ENCODE peak calls at places on chromosomes 13 and 19, in nine cellular contexts. One of them, this sample, is unnamed.

GRCh38 chr19:48708471-48708870 is 11.1 kb downstream of the MAMSTR start:
- DNase-seq in breast epithelium: no peak
- DNase-seq in fibroblast of pulmonary artery: no peak
- DNase-seq in AG04449: no peak
- DNase-seq in pancreas: no peak
- DNase-seq in AG09309: no peak
- DNase-seq in tibial artery: no peak
- DNase-seq in fibroblast of villous mesenchyme: no peak
- DNase-seq in cardiac muscle cell: no peak
- DNase-seq in this sample: no peak

GRCh38 chr13:40351537-40352384 is 314.7 kb downstream of the FOXO1 start:
- DNase-seq in breast epithelium: no peak
- DNase-seq in tibial artery: no peak
- DNase-seq in pancreas: no peak
- DNase-seq in fibroblast of villous mesenchyme: no peak
- DNase-seq in cardiac muscle cell: no peak
- DNase-seq in AG04449: no peak
- DNase-seq in fibroblast of pulmonary artery: no peak
- DNase-seq in AG09309: no peak
- DNase-seq in this sample: no peak

GRCh38 chr19:58021541-58022282 is 12.1 kb upstream of the ZSCAN1 start:
- DNase-seq in breast epithelium: peak
- DNase-seq in cardiac muscle cell: peak
- DNase-seq in fibroblast of villous mesenchyme: peak
- DNase-seq in AG04449: no peak
- DNase-seq in tibial artery: peak
- DNase-seq in pancreas: no peak
- DNase-seq in fibroblast of pulmonary artery: peak
- DNase-seq in AG09309: peak
- DNase-seq in this sample: no peak

GRCh38 chr19:18483119-18483518 is 38.8 kb downstream of the ELL start:
- DNase-seq in tibial artery: no peak
- DNase-seq in cardiac muscle cell: no peak
- DNase-seq in AG09309: no peak
- DNase-seq in fibroblast of villous mesenchyme: no peak
- DNase-seq in AG04449: no peak
- DNase-seq in breast epithelium: no peak
- DNase-seq in pancreas: no peak
- DNase-seq in fibroblast of pulmonary artery: no peak
- DNase-seq in this sample: no peak

GRCh38 chr19:52981329-52981728 is 18.6 kb upstream of the ZNF816 start:
- DNase-seq in cardiac muscle cell: no peak
- DNase-seq in AG04449: no peak
- DNase-seq in breast epithelium: no peak
- DNase-seq in fibroblast of pulmonary artery: no peak
- DNase-seq in tibial artery: no peak
- DNase-seq in fibroblast of villous mesenchyme: no peak
- DNase-seq in pancreas: no peak
- DNase-seq in AG09309: no peak
- DNase-seq in this sample: no peak

GRCh38 chr13:37058801-37059135 is 720 bp downstream of the SUPT20H start:
- DNase-seq in pancreas: no peak
- DNase-seq in AG09309: no peak
- DNase-seq in cardiac muscle cell: peak
- DNase-seq in breast epithelium: no peak
- DNase-seq in tibial artery: no peak
- DNase-seq in AG04449: no peak
- DNase-seq in fibroblast of villous mesenchyme: no peak
- DNase-seq in fibroblast of pulmonary artery: no peak
- DNase-seq in this sample: no peak

GRCh38 chr13:96052655-96053002 is 572 bp downstream of the UGGT2 start:
- DNase-seq in tibial artery: no peak
- DNase-seq in AG09309: peak
- DNase-seq in AG04449: peak
- DNase-seq in cardiac muscle cell: peak
- DNase-seq in fibroblast of pulmonary artery: peak
- DNase-seq in fibroblast of villous mesenchyme: peak
- DNase-seq in pancreas: no peak
- DNase-seq in breast epithelium: no peak
- DNase-seq in this sample: no peak

GRCh38 chr13:42569576-42570344 is 4.2 kb upstream of the TNFSF11 start:
- DNase-seq in fibroblast of villous mesenchyme: no peak
- DNase-seq in tibial artery: no peak
- DNase-seq in pancreas: no peak
- DNase-seq in cardiac muscle cell: no peak
- DNase-seq in AG04449: no peak
- DNase-seq in fibroblast of pulmonary artery: no peak
- DNase-seq in breast epithelium: no peak
- DNase-seq in AG09309: no peak
- DNase-seq in this sample: no peak

DNA sequence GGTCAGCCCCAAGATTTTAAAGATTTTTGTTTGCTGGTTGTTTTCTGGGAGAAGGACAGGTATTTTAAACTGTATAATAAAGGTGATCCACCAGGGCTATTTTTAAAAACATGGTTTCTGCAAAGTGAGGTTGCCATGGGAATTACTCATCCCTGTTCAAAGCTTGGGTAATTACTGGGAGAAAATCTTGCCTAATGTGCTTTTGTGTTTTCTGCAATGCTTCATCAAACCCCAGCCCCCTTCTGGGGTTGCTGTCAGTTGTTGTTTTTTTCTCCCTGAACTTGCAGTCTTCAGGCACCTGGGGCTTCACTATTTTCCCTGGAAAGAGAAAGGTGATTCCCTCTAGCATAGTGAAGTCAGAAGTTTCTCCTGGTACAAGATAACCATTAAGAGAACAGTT is 277.2 kb downstream of the NALCN start:
- DNase-seq in cardiac muscle cell: no peak
- DNase-seq in pancreas: no peak
- DNase-seq in fibroblast of villous mesenchyme: no peak
- DNase-seq in fibroblast of pulmonary artery: no peak
- DNase-seq in breast epithelium: no peak
- DNase-seq in tibial artery: no peak
- DNase-seq in AG04449: no peak
- DNase-seq in AG09309: no peak
- DNase-seq in this sample: no peak
- H3K4me3 ChIP-seq in cardiac muscle cell: no peak
- H3K4me3 ChIP-seq in pancreas: no peak
- H3K4me3 ChIP-seq in fibroblast of villous mesenchyme: no peak
- H3K4me3 ChIP-seq in fibroblast of pulmonary artery: no peak
- H3K4me3 ChIP-seq in breast epithelium: no peak
- H3K4me3 ChIP-seq in tibial artery: no peak
- H3K4me3 ChIP-seq in AG04449: no peak
- H3K4me3 ChIP-seq in AG09309: no peak
- H3K4me3 ChIP-seq in this sample: no peak

DNA sequence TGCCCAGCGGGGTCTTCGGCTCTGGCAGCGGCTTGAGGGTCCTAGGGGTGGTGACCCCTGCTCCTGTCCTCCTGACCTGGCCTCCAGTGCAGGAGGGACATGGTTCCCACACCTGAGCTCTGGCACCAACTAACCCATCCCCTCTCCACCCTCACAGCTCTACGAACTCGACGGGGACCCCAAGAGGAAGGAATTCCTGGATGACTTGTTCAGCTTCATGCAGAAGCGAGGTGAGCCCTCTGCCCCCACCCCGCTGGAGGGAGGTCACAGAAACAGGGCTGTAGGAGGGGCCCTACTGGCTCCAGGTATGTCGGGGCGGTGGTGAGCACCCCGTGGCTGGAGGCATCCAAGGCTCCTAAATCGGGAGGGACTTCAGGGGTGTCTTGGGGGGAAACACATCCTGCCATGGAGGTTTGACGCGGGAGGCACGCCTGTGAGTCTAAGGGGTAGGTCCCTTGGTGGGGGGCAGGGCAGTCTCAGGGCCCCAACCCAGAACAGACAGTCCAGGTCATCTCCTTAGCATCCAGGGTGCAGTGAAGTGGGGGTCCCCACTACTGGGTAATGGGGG is 24.1 kb upstream of the WDR18 start:
- DNase-seq in fibroblast of pulmonary artery: no peak
- DNase-seq in tibial artery: no peak
- DNase-seq in AG09309: no peak
- DNase-seq in breast epithelium: no peak
- DNase-seq in AG04449: no peak
- DNase-seq in pancreas: no peak
- DNase-seq in cardiac muscle cell: no peak
- DNase-seq in fibroblast of villous mesenchyme: no peak
- DNase-seq in this sample: no peak
- H3K4me3 ChIP-seq in fibroblast of pulmonary artery: no peak
- H3K4me3 ChIP-seq in tibial artery: no peak
- H3K4me3 ChIP-seq in AG09309: no peak
- H3K4me3 ChIP-seq in breast epithelium: no peak
- H3K4me3 ChIP-seq in AG04449: no peak
- H3K4me3 ChIP-seq in pancreas: no peak
- H3K4me3 ChIP-seq in cardiac muscle cell: no peak
- H3K4me3 ChIP-seq in fibroblast of villous mesenchyme: no peak
- H3K4me3 ChIP-seq in this sample: no peak

GRCh38 chr19:3573858-3574637 is 1.3 kb downstream of the HMG20B start:
- DNase-seq in AG04449: peak
- DNase-seq in breast epithelium: peak
- DNase-seq in tibial artery: peak
- DNase-seq in cardiac muscle cell: peak
- DNase-seq in AG09309: peak
- DNase-seq in pancreas: peak
- DNase-seq in fibroblast of pulmonary artery: peak
- DNase-seq in fibroblast of villous mesenchyme: peak
- DNase-seq in this sample: peak

GRCh38 chr19:3577741-3578344 is 5.1 kb downstream of the HMG20B start:
- DNase-seq in fibroblast of pulmonary artery: no peak
- DNase-seq in AG04449: no peak
- DNase-seq in tibial artery: no peak
- DNase-seq in breast epithelium: no peak
- DNase-seq in cardiac muscle cell: no peak
- DNase-seq in fibroblast of villous mesenchyme: no peak
- DNase-seq in AG09309: no peak
- DNase-seq in pancreas: peak
- DNase-seq in this sample: no peak

GRCh38 chr19:3576696-3577443 is 4.1 kb downstream of the HMG20B start:
- DNase-seq in AG04449: no peak
- DNase-seq in pancreas: peak
- DNase-seq in tibial artery: no peak
- DNase-seq in AG09309: no peak
- DNase-seq in cardiac muscle cell: peak
- DNase-seq in fibroblast of pulmonary artery: peak
- DNase-seq in fibroblast of villous mesenchyme: peak
- DNase-seq in breast epithelium: no peak
- DNase-seq in this sample: peak

GRCh38 chr19:3575260-3575741 is 2.6 kb downstream of the HMG20B start:
- DNase-seq in pancreas: peak
- DNase-seq in breast epithelium: no peak
- DNase-seq in fibroblast of villous mesenchyme: peak
- DNase-seq in cardiac muscle cell: no peak
- DNase-seq in AG09309: no peak
- DNase-seq in fibroblast of pulmonary artery: peak
- DNase-seq in AG04449: no peak
- DNase-seq in tibial artery: no peak
- DNase-seq in this sample: no peak

GRCh38 chr19:3575949-3576673 is 3.4 kb downstream of the HMG20B start:
- DNase-seq in cardiac muscle cell: no peak
- DNase-seq in pancreas: peak
- DNase-seq in tibial artery: no peak
- DNase-seq in breast epithelium: no peak
- DNase-seq in fibroblast of villous mesenchyme: no peak
- DNase-seq in AG09309: no peak
- DNase-seq in fibroblast of pulmonary artery: no peak
- DNase-seq in AG04449: no peak
- DNase-seq in this sample: no peak
- H3K4me3 ChIP-seq in cardiac muscle cell: no peak
- H3K4me3 ChIP-seq in pancreas: peak
- H3K4me3 ChIP-seq in tibial artery: peak
- H3K4me3 ChIP-seq in breast epithelium: no peak
- H3K4me3 ChIP-seq in fibroblast of villous mesenchyme: peak
- H3K4me3 ChIP-seq in AG09309: no peak
- H3K4me3 ChIP-seq in fibroblast of pulmonary artery: no peak
- H3K4me3 ChIP-seq in AG04449: peak
- H3K4me3 ChIP-seq in this sample: peak

DNA sequence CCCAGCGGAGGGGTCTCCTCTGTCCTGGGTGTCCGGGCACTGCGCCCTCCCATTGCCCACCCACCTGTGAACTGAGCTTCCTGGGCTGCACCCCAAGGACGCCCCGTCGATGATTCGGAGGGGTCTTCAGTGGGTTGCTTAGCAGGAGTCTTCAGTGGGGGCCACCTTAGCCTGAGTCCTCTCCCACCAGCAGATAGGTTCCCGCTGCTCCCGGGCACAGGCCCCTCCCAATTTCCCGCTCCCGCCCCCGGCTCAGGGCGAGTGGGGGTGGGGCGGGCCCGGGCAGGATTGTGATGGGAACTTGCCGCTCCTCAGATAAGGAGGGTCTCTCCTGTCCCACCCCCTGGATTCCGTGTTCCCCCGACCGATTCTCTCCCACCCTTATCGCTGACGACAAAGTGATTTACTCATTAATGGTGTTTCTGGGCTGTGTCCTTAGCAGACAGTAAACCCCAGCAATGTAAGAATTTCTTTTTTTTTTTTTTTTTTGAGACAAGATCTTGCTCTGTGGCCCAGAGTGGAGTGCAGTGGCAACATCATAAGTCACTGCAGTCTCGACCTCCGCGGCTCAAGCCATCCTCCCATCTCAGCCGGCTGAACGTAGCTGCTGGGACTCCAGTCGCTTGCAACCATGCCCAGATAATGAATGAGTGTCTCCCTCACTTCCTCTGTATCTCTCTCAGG is 655 bp upstream of the S1PR5 start:
- DNase-seq in pancreas: peak
- DNase-seq in cardiac muscle cell: peak
- DNase-seq in tibial artery: no peak
- DNase-seq in AG04449: no peak
- DNase-seq in AG09309: no peak
- DNase-seq in breast epithelium: no peak
- DNase-seq in fibroblast of pulmonary artery: peak
- DNase-seq in fibroblast of villous mesenchyme: peak
- DNase-seq in this sample: no peak
- H3K4me3 ChIP-seq in pancreas: peak
- H3K4me3 ChIP-seq in cardiac muscle cell: peak
- H3K4me3 ChIP-seq in tibial artery: peak
- H3K4me3 ChIP-seq in AG04449: peak
- H3K4me3 ChIP-seq in AG09309: peak
- H3K4me3 ChIP-seq in breast epithelium: peak
- H3K4me3 ChIP-seq in fibroblast of pulmonary artery: peak
- H3K4me3 ChIP-seq in fibroblast of villous mesenchyme: peak
- H3K4me3 ChIP-seq in this sample: peak

This sample was measured in left ventricle myocardium inferior.